ENCODE peak calls at places on chromosomes 16 and 17, in seven cellular contexts. One of them, this sample, is unnamed. For H3K4me1 and H3K9me3, the result is how much of the 10 kb centered on the place peaks cover.

GRCh38 chr16:28491970-28492474 is at the start of gene CLN3:
- DNase-seq in A549: peak
- DNase-seq in psoas muscle: peak
- DNase-seq in upper lobe of right lung: peak
- DNase-seq in stomach: peak
- DNase-seq in heart left ventricle: peak
- DNase-seq in PC-3: peak
- DNase-seq in this sample: peak

GRCh38 chr16:68229431-68230175 is 6.3 kb downstream of the ESRP2 start:
- DNase-seq in A549: peak
- DNase-seq in psoas muscle: no peak
- DNase-seq in upper lobe of right lung: no peak
- DNase-seq in stomach: peak
- DNase-seq in heart left ventricle: no peak
- DNase-seq in PC-3: peak
- DNase-seq in this sample: peak

GRCh38 chr16:87855852-87856715 is 13.2 kb downstream of the SLC7A5 start:
- DNase-seq in A549: no peak
- DNase-seq in psoas muscle: peak
- DNase-seq in upper lobe of right lung: peak
- DNase-seq in stomach: peak
- DNase-seq in heart left ventricle: peak
- DNase-seq in PC-3: peak
- DNase-seq in this sample: no peak

GRCh38 chr16:26175944-26176343 is 484.2 kb downstream of the HS3ST4 start:
- DNase-seq in A549: no peak
- DNase-seq in psoas muscle: no peak
- DNase-seq in upper lobe of right lung: no peak
- DNase-seq in stomach: no peak
- DNase-seq in heart left ventricle: no peak
- DNase-seq in PC-3: no peak
- DNase-seq in this sample: no peak

GRCh38 chr17:35947156-35947585 is 3.7 kb upstream of the LYZL6 start:
- DNase-seq in A549: peak
- DNase-seq in psoas muscle: no peak
- DNase-seq in upper lobe of right lung: no peak
- DNase-seq in stomach: peak
- DNase-seq in heart left ventricle: no peak
- DNase-seq in PC-3: peak
- DNase-seq in this sample: peak

GRCh38 chr16:50814043-50814442 is 72.2 kb downstream of the CYLD start:
- DNase-seq in A549: no peak
- DNase-seq in psoas muscle: no peak
- DNase-seq in upper lobe of right lung: no peak
- DNase-seq in stomach: no peak
- DNase-seq in heart left ventricle: no peak
- DNase-seq in PC-3: no peak
- DNase-seq in this sample: no peak

GRCh38 chr16:51268237-51268636 is 117.2 kb upstream of the SALL1 start:
- DNase-seq in A549: no peak
- DNase-seq in psoas muscle: no peak
- DNase-seq in upper lobe of right lung: no peak
- DNase-seq in stomach: no peak
- DNase-seq in heart left ventricle: no peak
- DNase-seq in PC-3: no peak
- DNase-seq in this sample: no peak

GRCh38 chr16:83728518-83728917 is 79.3 kb upstream of the HSBP1 start:
- DNase-seq in A549: no peak
- DNase-seq in psoas muscle: no peak
- DNase-seq in upper lobe of right lung: no peak
- DNase-seq in stomach: no peak
- DNase-seq in heart left ventricle: no peak
- DNase-seq in PC-3: no peak
- DNase-seq in this sample: no peak

GRCh38 chr17:9672266-9672665 is 26.9 kb downstream of the USP43 start:
- DNase-seq in A549: no peak
- DNase-seq in psoas muscle: no peak
- DNase-seq in upper lobe of right lung: no peak
- DNase-seq in stomach: no peak
- DNase-seq in heart left ventricle: no peak
- DNase-seq in PC-3: no peak
- DNase-seq in this sample: no peak

GRCh38 chr17:60524463-60525346 is 1.3 kb downstream of the APPBP2 start:
- DNase-seq in A549: no peak
- DNase-seq in psoas muscle: no peak
- DNase-seq in upper lobe of right lung: no peak
- DNase-seq in stomach: no peak
- DNase-seq in heart left ventricle: no peak
- DNase-seq in PC-3: peak
- DNase-seq in this sample: peak

GRCh38 chr16:75088226-75088625 is 28.4 kb downstream of the LDHD start:
- DNase-seq in A549: no peak
- DNase-seq in psoas muscle: no peak
- DNase-seq in upper lobe of right lung: no peak
- DNase-seq in stomach: no peak
- DNase-seq in heart left ventricle: no peak
- DNase-seq in PC-3: no peak
- DNase-seq in this sample: no peak

GRCh38 chr16:79601978-79602609 is 1.6 kb upstream of the MAF start:
- DNase-seq in A549: peak
- DNase-seq in psoas muscle: peak
- DNase-seq in upper lobe of right lung: peak
- DNase-seq in stomach: peak
- DNase-seq in heart left ventricle: peak
- DNase-seq in PC-3: peak
- DNase-seq in this sample: peak

GRCh38 chr16:53219795-53220194 is 165.0 kb downstream of the CHD9 start:
- DNase-seq in A549: no peak
- DNase-seq in psoas muscle: no peak
- DNase-seq in upper lobe of right lung: no peak
- DNase-seq in stomach: no peak
- DNase-seq in heart left ventricle: no peak
- DNase-seq in PC-3: peak
- DNase-seq in this sample: no peak

GRCh38 chr16:80743273-80743672 is 61.1 kb downstream of the CDYL2 start:
- DNase-seq in A549: no peak
- DNase-seq in psoas muscle: no peak
- DNase-seq in upper lobe of right lung: no peak
- DNase-seq in stomach: no peak
- DNase-seq in heart left ventricle: no peak
- DNase-seq in PC-3: no peak
- DNase-seq in this sample: no peak

GRCh38 chr16:88456356-88457292 is 3.5 kb downstream of the ZFPM1 start:
- DNase-seq in A549: no peak
- DNase-seq in psoas muscle: no peak
- DNase-seq in upper lobe of right lung: no peak
- DNase-seq in stomach: no peak
- DNase-seq in heart left ventricle: no peak
- DNase-seq in PC-3: no peak
- DNase-seq in this sample: no peak

GRCh38 chr17:8835106-8835505 is 32.4 kb downstream of the PIK3R6 start:
- DNase-seq in A549: no peak
- DNase-seq in psoas muscle: no peak
- DNase-seq in upper lobe of right lung: no peak
- DNase-seq in stomach: no peak
- DNase-seq in heart left ventricle: no peak
- DNase-seq in PC-3: no peak
- DNase-seq in this sample: no peak

GRCh38 chr17:81278831-81279230 is 16.3 kb downstream of the SLC38A10 start:
- DNase-seq in A549: no peak
- DNase-seq in psoas muscle: no peak
- DNase-seq in upper lobe of right lung: no peak
- DNase-seq in stomach: no peak
- DNase-seq in heart left ventricle: no peak
- DNase-seq in PC-3: no peak
- DNase-seq in this sample: no peak

GRCh38 chr17:39165844-39166349 is at the start of gene ARL5C:
- DNase-seq in A549: no peak
- DNase-seq in psoas muscle: no peak
- DNase-seq in upper lobe of right lung: no peak
- DNase-seq in stomach: no peak
- DNase-seq in heart left ventricle: no peak
- DNase-seq in PC-3: no peak
- DNase-seq in this sample: no peak

GRCh38 chr17:35372846-35373531 is 432 bp downstream of the SLFN11 start:
- DNase-seq in A549: peak
- DNase-seq in psoas muscle: no peak
- DNase-seq in upper lobe of right lung: peak
- DNase-seq in stomach: peak
- DNase-seq in heart left ventricle: no peak
- DNase-seq in PC-3: peak
- DNase-seq in this sample: peak

GRCh38 chr16:28834873-28835863 is 11.0 kb downstream of the TUFM start:
- DNase-seq in A549: no peak
- DNase-seq in psoas muscle: no peak
- DNase-seq in upper lobe of right lung: no peak
- DNase-seq in stomach: no peak
- DNase-seq in heart left ventricle: no peak
- DNase-seq in PC-3: no peak
- DNase-seq in this sample: no peak

GRCh38 chr17:66952031-66952524 is 12.4 kb upstream of the CACNG4 start:
- DNase-seq in A549: peak
- DNase-seq in psoas muscle: peak
- DNase-seq in upper lobe of right lung: peak
- DNase-seq in stomach: peak
- DNase-seq in heart left ventricle: no peak
- DNase-seq in PC-3: peak
- DNase-seq in this sample: no peak

GRCh38 chr16:24848065-24848464 is 2.3 kb downstream of the SLC5A11 start:
- DNase-seq in A549: no peak
- DNase-seq in psoas muscle: no peak
- DNase-seq in upper lobe of right lung: no peak
- DNase-seq in stomach: no peak
- DNase-seq in heart left ventricle: no peak
- DNase-seq in PC-3: peak
- DNase-seq in this sample: no peak

GRCh38 chr17:57983446-57983845 is 4.6 kb downstream of the VEZF1 start:
- DNase-seq in A549: no peak
- DNase-seq in psoas muscle: no peak
- DNase-seq in upper lobe of right lung: no peak
- DNase-seq in stomach: no peak
- DNase-seq in heart left ventricle: no peak
- DNase-seq in PC-3: no peak
- DNase-seq in this sample: no peak
- H3K4me1 ChIP-seq in A549: half or more
- H3K4me1 ChIP-seq in psoas muscle: half or more
- H3K4me1 ChIP-seq in upper lobe of right lung: half or more
- H3K4me1 ChIP-seq in stomach: under half
- H3K4me1 ChIP-seq in heart left ventricle: half or more
- H3K4me1 ChIP-seq in PC-3: under half
- H3K4me1 ChIP-seq in this sample: under half

GRCh38 chr16:10385725-10386516 is at the start of gene ATF7IP2:
- DNase-seq in A549: peak
- DNase-seq in psoas muscle: peak
- DNase-seq in upper lobe of right lung: peak
- DNase-seq in stomach: peak
- DNase-seq in heart left ventricle: peak
- DNase-seq in PC-3: peak
- DNase-seq in this sample: peak

GRCh38 chr16:10386517-10387377 is 886 bp downstream of the ATF7IP2 start:
- DNase-seq in A549: no peak
- DNase-seq in psoas muscle: no peak
- DNase-seq in upper lobe of right lung: no peak
- DNase-seq in stomach: no peak
- DNase-seq in heart left ventricle: no peak
- DNase-seq in PC-3: peak
- DNase-seq in this sample: no peak

GRCh38 chr16:10388987-10389386 is 3.1 kb downstream of the ATF7IP2 start:
- DNase-seq in A549: no peak
- DNase-seq in psoas muscle: no peak
- DNase-seq in upper lobe of right lung: no peak
- DNase-seq in stomach: no peak
- DNase-seq in heart left ventricle: no peak
- DNase-seq in PC-3: no peak
- DNase-seq in this sample: no peak

GRCh38 chr16:10390330-10390729 is 4.5 kb downstream of the ATF7IP2 start:
- DNase-seq in A549: no peak
- DNase-seq in psoas muscle: no peak
- DNase-seq in upper lobe of right lung: no peak
- DNase-seq in stomach: no peak
- DNase-seq in heart left ventricle: no peak
- DNase-seq in PC-3: no peak
- DNase-seq in this sample: no peak

GRCh38 chr16:10387378-10387681 is 1.5 kb downstream of the ATF7IP2 start:
- DNase-seq in A549: no peak
- DNase-seq in psoas muscle: no peak
- DNase-seq in upper lobe of right lung: no peak
- DNase-seq in stomach: no peak
- DNase-seq in heart left ventricle: no peak
- DNase-seq in PC-3: no peak
- DNase-seq in this sample: no peak
- H3K4me3 ChIP-seq in A549: peak
- H3K4me3 ChIP-seq in psoas muscle: peak
- H3K4me3 ChIP-seq in upper lobe of right lung: peak
- H3K4me3 ChIP-seq in stomach: peak
- H3K4me3 ChIP-seq in heart left ventricle: peak
- H3K4me3 ChIP-seq in PC-3: peak
- H3K4me3 ChIP-seq in this sample: peak

GRCh38 chr16:1451702-1452392 is 7.5 kb upstream of the CCDC154 start:
- DNase-seq in A549: no peak
- DNase-seq in psoas muscle: no peak
- DNase-seq in upper lobe of right lung: no peak
- DNase-seq in stomach: no peak
- DNase-seq in heart left ventricle: no peak
- DNase-seq in PC-3: no peak
- DNase-seq in this sample: no peak

GRCh38 chr16:1450841-1451240 is 6.5 kb upstream of the CCDC154 start:
- DNase-seq in A549: no peak
- DNase-seq in psoas muscle: no peak
- DNase-seq in upper lobe of right lung: no peak
- DNase-seq in stomach: no peak
- DNase-seq in heart left ventricle: no peak
- DNase-seq in PC-3: no peak
- DNase-seq in this sample: no peak

GRCh38 chr16:1454561-1454960 is 10.2 kb upstream of the CCDC154 start:
- DNase-seq in A549: no peak
- DNase-seq in psoas muscle: no peak
- DNase-seq in upper lobe of right lung: no peak
- DNase-seq in stomach: no peak
- DNase-seq in heart left ventricle: no peak
- DNase-seq in PC-3: no peak
- DNase-seq in this sample: no peak

GRCh38 chr16:1453316-1453715 is 9.0 kb upstream of the CCDC154 start:
- DNase-seq in A549: no peak
- DNase-seq in psoas muscle: no peak
- DNase-seq in upper lobe of right lung: no peak
- DNase-seq in stomach: no peak
- DNase-seq in heart left ventricle: no peak
- DNase-seq in PC-3: no peak
- DNase-seq in this sample: no peak

GRCh38 chr16:1452530-1452929 is 8.2 kb upstream of the CCDC154 start:
- DNase-seq in A549: no peak
- DNase-seq in psoas muscle: no peak
- DNase-seq in upper lobe of right lung: no peak
- DNase-seq in stomach: no peak
- DNase-seq in heart left ventricle: no peak
- DNase-seq in PC-3: no peak
- DNase-seq in this sample: no peak
- H3K9me3 ChIP-seq in A549: under half
- H3K9me3 ChIP-seq in psoas muscle: under half
- H3K9me3 ChIP-seq in upper lobe of right lung: under half
- H3K9me3 ChIP-seq in stomach: under half
- H3K9me3 ChIP-seq in heart left ventricle: under half
- H3K9me3 ChIP-seq in PC-3: under half
- H3K9me3 ChIP-seq in this sample: under half

GRCh38 chr16:14106457-14106856 is 35.3 kb downstream of the MRTFB start:
- DNase-seq in A549: no peak
- DNase-seq in psoas muscle: no peak
- DNase-seq in upper lobe of right lung: no peak
- DNase-seq in stomach: no peak
- DNase-seq in heart left ventricle: no peak
- DNase-seq in PC-3: no peak
- DNase-seq in this sample: no peak
- H3K4me1 ChIP-seq in A549: half or more
- H3K4me1 ChIP-seq in psoas muscle: half or more
- H3K4me1 ChIP-seq in upper lobe of right lung: half or more
- H3K4me1 ChIP-seq in stomach: half or more
- H3K4me1 ChIP-seq in heart left ventricle: half or more
- H3K4me1 ChIP-seq in PC-3: under half
- H3K4me1 ChIP-seq in this sample: under half